ENCODE peak calls at places on chromosomes 11 and 22, in ten cellular contexts. T, J, C, G, Y, U, A, R, B and W are unnamed samples.

GRCh38 chr11:47324520-47324919 is 28.0 kb downstream of the MYBPC3 start:
- DNase-seq in T (no peak), J (no peak), C (peak; percentile 6), G (no peak), Y (no peak), U (no peak), A (no peak), R (no peak), B (no peak), W (no peak)

GRCh38 chr22:46220921-46221320 is 29.2 kb downstream of the CDPF1 start:
- DNase-seq in T (peak; percentile 16), J (no peak), C (no peak), G (no peak), Y (no peak), U (no peak), A (no peak), R (no peak), B (no peak), W (no peak)

GRCh38 chr11:114296979-114297372 is 777 bp downstream of the NNMT start:
- DNase-seq in T (no peak), J (no peak), C (no peak), G (no peak), Y (no peak), U (no peak), A (no peak), R (no peak), B (no peak), W (no peak)

GRCh38 chr11:83042966-83043711 is 28.6 kb downstream of the RAB30 start:
- DNase-seq in T (peak; percentile 34), J (no peak), C (no peak), G (no peak), Y (no peak), U (no peak), A (no peak), R (no peak), B (no peak), W (no peak)

GRCh38 chr22:21951931-21952465 is 650 bp downstream of the PPM1F start:
- DNase-seq in T (peak; percentile 63), J (peak; percentile 4), C (no peak), G (peak; percentile 46), Y (no peak), U (no peak), A (peak; percentile 63), R (peak; percentile 51), B (no peak), W (peak; percentile 51)

GRCh38 chr11:134510171-134510570 is 98.1 kb upstream of the B3GAT1 start:
- DNase-seq in T (no peak), J (no peak), C (no peak), G (no peak), Y (no peak), U (peak; percentile 73), A (no peak), R (no peak), B (no peak), W (no peak)

GRCh38 chr11:62560566-62561103 is 13.1 kb downstream of the EEF1G start:
- DNase-seq in T (peak; percentile 98), J (peak; percentile 81), C (no peak), G (peak; percentile 95), Y (peak; percentile 42), U (peak; percentile 93), A (peak; percentile 97), R (peak; percentile 78), B (peak; percentile 97), W (peak; percentile 22)

GRCh38 chr11:69157822-69158231 is 2.1 kb downstream of the SMIM38 start:
- DNase-seq in T (no peak), J (no peak), C (no peak), G (no peak), Y (no peak), U (no peak), A (no peak), R (no peak), B (no peak), W (no peak)

GRCh38 chr11:112795142-112795815 is 165.9 kb upstream of the NCAM1 start:
- DNase-seq in T (peak; percentile 53), J (no peak), C (peak; percentile 64), G (no peak), Y (peak; percentile 67), U (no peak), A (no peak), R (peak; percentile 2), B (no peak), W (peak; percentile 63)

GRCh38 chr11:11010624-11011127 is 152.8 kb upstream of the ZBED5 start:
- DNase-seq in T (peak; percentile 23), J (no peak), C (no peak), G (peak; percentile 25), Y (no peak), U (no peak), A (peak; percentile 61), R (peak; percentile 29), B (no peak), W (no peak)

GRCh38 chr11:67545280-67545679 is 22.0 kb upstream of the CABP2 start:
- DNase-seq in T (no peak), J (no peak), C (no peak), G (no peak), Y (no peak), U (no peak), A (no peak), R (no peak), B (no peak), W (no peak)

GRCh38 chr11:10925149-10925926 is 67.5 kb upstream of the ZBED5 start:
- DNase-seq in T (no peak), J (no peak), C (no peak), G (no peak), Y (no peak), U (no peak), A (no peak), R (no peak), B (no peak), W (no peak)

GRCh38 chr22:30178180-30179126 is 68.1 kb downstream of the LIF start:
- DNase-seq in T (no peak), J (no peak), C (no peak), G (no peak), Y (no peak), U (no peak), A (no peak), R (no peak), B (peak; percentile 72), W (no peak)

GRCh38 chr11:59918494-59918893 is 19.7 kb upstream of the OOSP1 start:
- DNase-seq in T (peak; percentile 45), J (no peak), C (no peak), G (no peak), Y (no peak), U (no peak), A (no peak), R (no peak), B (no peak), W (no peak)

GRCh38 chr11:59923813-59924212 is 14.4 kb upstream of the OOSP1 start:
- DNase-seq in T (no peak), J (peak; percentile 2), C (no peak), G (no peak), Y (no peak), U (no peak), A (no peak), R (peak; percentile 8), B (no peak), W (no peak)

GRCh38 chr11:59918987-59919589 is 19.1 kb upstream of the OOSP1 start:
- DNase-seq in T (peak; percentile 47), J (no peak), C (no peak), G (no peak), Y (peak; percentile 21), U (no peak), A (no peak), R (no peak), B (no peak), W (no peak)
- TF ChIP-seq CTCF in T (no peak), J (no peak), C (peak; percentile 21), G (peak; percentile 27), Y (peak; percentile 31), U (no peak), A (peak; percentile 41), R (no peak), B (no peak), W (peak; percentile 46)

GRCh38 chr11:120239713-120240640 is at the start of gene POU2F3:
- DNase-seq in T (no peak), J (no peak), C (no peak), G (no peak), Y (no peak), U (no peak), A (no peak), R (no peak), B (no peak), W (peak; percentile 58)
- TF ChIP-seq CTCF in T (peak; percentile 14), J (no peak), C (no peak), G (no peak), Y (peak; percentile 15), U (no peak), A (peak; percentile 53), R (no peak), B (no peak), W (no peak)

GRCh38 chr22:38842512-38843200 is 1.2 kb downstream of the NPTXR start:
- DNase-seq in T (no peak), J (no peak), C (no peak), G (no peak), Y (no peak), U (no peak), A (no peak), R (no peak), B (no peak), W (no peak)

GRCh38 chr22:38841635-38842034 is 2.2 kb downstream of the NPTXR start:
- DNase-seq in T (no peak), J (no peak), C (no peak), G (no peak), Y (no peak), U (no peak), A (no peak), R (no peak), B (no peak), W (no peak)

GRCh38 chr22:38844661-38845367 is 986 bp upstream of the NPTXR start:
- DNase-seq in T (peak; percentile 86), J (no peak), C (no peak), G (no peak), Y (no peak), U (no peak), A (no peak), R (no peak), B (no peak), W (no peak)

GRCh38 chr22:38843716-38844660 is at the start of gene NPTXR:
- DNase-seq in T (peak; percentile 50), J (peak; percentile 39), C (peak; percentile 68), G (peak; percentile 58), Y (no peak), U (no peak), A (no peak), R (peak; percentile 45), B (no peak), W (peak; percentile 47)

DNA sequence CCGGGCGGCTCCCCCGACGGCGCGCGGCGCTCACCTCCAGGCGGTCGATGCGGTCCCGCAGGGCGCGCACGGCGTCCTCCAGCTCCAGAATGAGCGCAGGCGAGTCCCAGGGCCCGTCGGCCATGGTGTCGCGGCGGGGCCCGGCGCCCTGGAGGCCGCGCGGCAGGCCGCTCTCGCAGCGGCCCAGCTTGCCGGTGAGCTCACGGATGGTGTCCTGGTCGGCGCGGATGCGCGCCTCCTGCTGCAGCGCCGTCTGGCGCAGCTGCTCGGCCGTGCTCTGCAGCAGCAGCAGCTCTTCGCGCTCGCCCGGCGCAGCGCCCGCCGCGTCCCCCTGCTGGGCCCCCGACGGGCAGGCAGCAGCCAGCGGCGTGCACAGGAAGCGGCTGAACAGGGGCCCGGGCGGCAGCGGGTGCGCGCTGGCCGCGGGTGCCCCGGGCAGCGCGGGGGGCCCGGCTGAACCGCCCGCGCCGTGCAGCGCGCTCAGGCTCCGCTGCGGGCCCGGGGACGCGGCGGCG is 570 bp downstream of the NPTXR start:
- DNase-seq in T (peak; percentile 83), J (peak; percentile 47), C (no peak), G (no peak), Y (peak; percentile 43), U (no peak), A (no peak), R (peak; percentile 72), B (no peak), W (peak; percentile 79)
- TF ChIP-seq CTCF in T (peak; percentile 23), J (no peak), C (peak; percentile 37), G (no peak), Y (peak; percentile 16), U (no peak), A (peak; percentile 49), R (no peak), B (peak; percentile 42), W (no peak)

GRCh38 chr11:27506200-27507182 is at the start of gene LIN7C:
- DNase-seq in T (peak; percentile 90), J (peak; percentile 94), C (peak; percentile 96), G (peak; percentile 96), Y (peak; percentile 95), U (peak; percentile 99), A (peak; percentile 98), R (peak; percentile 99), B (peak; percentile 99), W (peak; percentile 89)
- TF ChIP-seq CTCF in T (no peak), J (no peak), C (peak; percentile 16), G (peak; percentile 11), Y (no peak), U (no peak), A (peak; percentile 23), R (no peak), B (peak; percentile 22), W (no peak)